ENCODE peak calls at places on chromosome 16, in four cellular contexts. Z is astrocyte of the spinal cord; I is endothelial cell; Y is activated CD4-positive, alpha-beta T cell treated with anti-CD3 and anti-CD28 coated beads, Interleukin-2, amount 50 U/mL, for 4 hours. X is an unnamed sample.

GRCh38 chr16:69859105-69859969 is 91.8 kb upstream of the CLEC18A start:
- DNase-seq in Z (no peak), I (peak), Y (no peak), X (no peak)

GRCh38 chr16:1491327-1491726 is 1.8 kb upstream of the TELO2 start:
- DNase-seq in Z (no peak), I (no peak), Y (no peak), X (no peak)

GRCh38 chr16:21156767-21157467 is 1.6 kb upstream of the LDAF1 start:
- DNase-seq in Z (peak), I (peak), Y (no peak), X (peak)

GRCh38 chr16:11142261-11142630 is 113.8 kb downstream of the SOCS1 start:
- DNase-seq in Z (no peak), I (no peak), Y (no peak), X (no peak)

GRCh38 chr16:88351521-88352101 is 31.1 kb upstream of the ZNF469 start:
- DNase-seq in Z (no peak), I (no peak), Y (no peak), X (no peak)

GRCh38 chr16:89185062-89185751 is 13.7 kb downstream of the CDH15 start:
- DNase-seq in Z (no peak), I (no peak), Y (no peak), X (no peak)

GRCh38 chr16:25126820-25127232 is 15.3 kb downstream of the LCMT1 start:
- DNase-seq in Z (peak), I (no peak), Y (peak), X (no peak)

GRCh38 chr16:25735645-25736044 is 43.9 kb downstream of the HS3ST4 start:
- DNase-seq in Z (no peak), I (no peak), Y (no peak), X (no peak)

GRCh38 chr16:83258366-83258765 is 549.4 kb upstream of the HSBP1 start:
- DNase-seq in Z (no peak), I (no peak), Y (no peak), X (no peak)

GRCh38 chr16:24993722-24994686 is 21.2 kb downstream of the ARHGAP17 start:
- DNase-seq in Z (peak), I (no peak), Y (no peak), X (no peak)

GRCh38 chr16:56288019-56288418 is 96.7 kb downstream of the GNAO1 start:
- DNase-seq in Z (no peak), I (no peak), Y (no peak), X (no peak)

GRCh38 chr16:10836174-10836853 is 17.7 kb upstream of the TVP23A start:
- DNase-seq in Z (no peak), I (no peak), Y (no peak), X (no peak)

GRCh38 chr16:82756283-82756599 is 129.5 kb downstream of the CDH13 start:
- DNase-seq in Z (peak), I (no peak), Y (no peak), X (no peak)

GRCh38 chr16:1305823-1306222 is 3.6 kb upstream of the UBE2I start:
- DNase-seq in Z (no peak), I (no peak), Y (no peak), X (no peak)

GRCh38 chr16:78170360-78170928 is 71.0 kb downstream of the WWOX start:
- DNase-seq in Z (no peak), I (no peak), Y (no peak), X (no peak)

GRCh38 chr16:78189121-78189520 is 89.7 kb downstream of the WWOX start:
- DNase-seq in Z (no peak), I (no peak), Y (no peak), X (no peak)

GRCh38 chr16:85553436-85554113 is 59.5 kb upstream of the GSE1 start:
- DNase-seq in Z (peak), I (no peak), Y (no peak), X (peak)

GRCh38 chr16:12664334-12664733 is 139.4 kb downstream of the CPPED1 start:
- DNase-seq in Z (no peak), I (no peak), Y (no peak), X (no peak)

GRCh38 chr16:84687715-84688114 is 12.1 kb upstream of the USP10 start:
- DNase-seq in Z (peak), I (no peak), Y (no peak), X (no peak)

GRCh38 chr16:79768594-79768993 is 168.1 kb upstream of the MAF start:
- DNase-seq in Z (no peak), I (no peak), Y (no peak), X (no peak)

GRCh38 chr16:4263504-4264436 is 9.1 kb downstream of the TFAP4 start:
- DNase-seq in Z (peak), I (peak), Y (no peak), X (no peak)

GRCh38 chr16:79805621-79806020 is 205.1 kb upstream of the MAF start:
- DNase-seq in Z (peak), I (no peak), Y (no peak), X (no peak)

GRCh38 chr16:85652431-85653221 is 36.1 kb downstream of the GINS2 start:
- DNase-seq in Z (peak), I (no peak), Y (no peak), X (peak)

GRCh38 chr16:477287-477686 is 50.2 kb upstream of the CAPN15 start:
- DNase-seq in Z (no peak), I (peak), Y (no peak), X (no peak)

GRCh38 chr16:27098366-27099050 is 31.8 kb downstream of the C16orf82 start:
- DNase-seq in Z (no peak), I (no peak), Y (no peak), X (no peak)

GRCh38 chr16:49649013-49649785 is 206.7 kb downstream of the ZNF423 start:
- DNase-seq in Z (peak), I (no peak), Y (no peak), X (no peak)

GRCh38 chr16:28193530-28194423 is 18.0 kb downstream of the XPO6 start:
- DNase-seq in Z (peak), I (no peak), Y (no peak), X (no peak)

GRCh38 chr16:67828651-67829050 is 13.5 kb upstream of the THAP11 start:
- DNase-seq in Z (no peak), I (no peak), Y (no peak), X (no peak)

GRCh38 chr16:88638323-88639230 is at the start of gene IL17C:
- DNase-seq in Z (no peak), I (no peak), Y (no peak), X (no peak)

GRCh38 chr16:28100810-28101532 is 37.5 kb upstream of the GSG1L start:
- DNase-seq in Z (no peak), I (no peak), Y (no peak), X (no peak)

GRCh38 chr16:57615813-57616212 is 12.6 kb upstream of the ADGRG1 start:
- DNase-seq in Z (no peak), I (no peak), Y (no peak), X (no peak)

GRCh38 chr16:2467301-2468141 is 3.6 kb upstream of the NTN3 start:
- DNase-seq in Z (peak), I (peak), Y (no peak), X (peak)

GRCh38 chr16:30065943-30066881 is 652 bp downstream of the ALDOA start:
- DNase-seq in Z (no peak), I (no peak), Y (peak), X (no peak)

GRCh38 chr16:31460582-31461002 is 1.3 kb downstream of the ARMC5 start:
- DNase-seq in Z (peak), I (no peak), Y (no peak), X (no peak)

GRCh38 chr16:72722552-72722951 is 325.4 kb downstream of the ZFHX3 start:
- DNase-seq in Z (no peak), I (no peak), Y (no peak), X (no peak)

X was measured in HuH-7.5.